ENCODE peak calls at places on chromosomes 12 and 14, in ten cellular contexts. One of them, this sample, is unnamed.

GRCh38 chr12:109991586-109991985 is 4.6 kb downstream of the GIT2 start:
- DNase-seq in upper lobe of right lung: no peak
- DNase-seq in mammary epithelial cell: no peak
- DNase-seq in ascending aorta: no peak
- DNase-seq in CD8-positive, alpha-beta memory T cell: no peak
- DNase-seq in uterus: no peak
- DNase-seq in heart right ventricle: no peak
- DNase-seq in breast epithelium: no peak
- DNase-seq in tibial artery: no peak
- DNase-seq in cardiac muscle cell: no peak
- DNase-seq in this sample: no peak

GRCh38 chr12:109608796-109609195 is 35.2 kb downstream of the MVK start:
- DNase-seq in CD8-positive, alpha-beta memory T cell: no peak
- DNase-seq in cardiac muscle cell: no peak
- DNase-seq in uterus: no peak
- DNase-seq in upper lobe of right lung: no peak
- DNase-seq in ascending aorta: no peak
- DNase-seq in breast epithelium: no peak
- DNase-seq in tibial artery: no peak
- DNase-seq in mammary epithelial cell: no peak
- DNase-seq in heart right ventricle: no peak
- DNase-seq in this sample: no peak

GRCh38 chr14:38184132-38184531 is 23.6 kb upstream of the SSTR1 start:
- DNase-seq in upper lobe of right lung: no peak
- DNase-seq in cardiac muscle cell: no peak
- DNase-seq in tibial artery: no peak
- DNase-seq in mammary epithelial cell: no peak
- DNase-seq in uterus: no peak
- DNase-seq in ascending aorta: no peak
- DNase-seq in CD8-positive, alpha-beta memory T cell: no peak
- DNase-seq in breast epithelium: no peak
- DNase-seq in heart right ventricle: no peak
- DNase-seq in this sample: no peak

GRCh38 chr14:32012062-32012461 is 65.0 kb upstream of the ARHGAP5 start:
- DNase-seq in mammary epithelial cell: peak
- DNase-seq in CD8-positive, alpha-beta memory T cell: no peak
- DNase-seq in heart right ventricle: no peak
- DNase-seq in tibial artery: no peak
- DNase-seq in breast epithelium: no peak
- DNase-seq in upper lobe of right lung: no peak
- DNase-seq in ascending aorta: no peak
- DNase-seq in cardiac muscle cell: no peak
- DNase-seq in uterus: no peak
- DNase-seq in this sample: no peak

GRCh38 chr14:39339003-39339402 is 93.2 kb downstream of the FBXO33 start:
- DNase-seq in uterus: no peak
- DNase-seq in upper lobe of right lung: no peak
- DNase-seq in ascending aorta: no peak
- DNase-seq in CD8-positive, alpha-beta memory T cell: no peak
- DNase-seq in tibial artery: no peak
- DNase-seq in heart right ventricle: no peak
- DNase-seq in breast epithelium: no peak
- DNase-seq in cardiac muscle cell: peak
- DNase-seq in mammary epithelial cell: no peak
- DNase-seq in this sample: no peak

GRCh38 chr12:54589964-54590363 is 1.5 kb upstream of the PPP1R1A start:
- DNase-seq in ascending aorta: no peak
- DNase-seq in upper lobe of right lung: no peak
- DNase-seq in cardiac muscle cell: no peak
- DNase-seq in mammary epithelial cell: no peak
- DNase-seq in tibial artery: no peak
- DNase-seq in CD8-positive, alpha-beta memory T cell: no peak
- DNase-seq in uterus: no peak
- DNase-seq in heart right ventricle: no peak
- DNase-seq in breast epithelium: no peak
- DNase-seq in this sample: no peak

GRCh38 chr14:75981426-75981825 is 369 bp downstream of the TGFB3 start:
- DNase-seq in tibial artery: no peak
- DNase-seq in uterus: peak
- DNase-seq in ascending aorta: no peak
- DNase-seq in breast epithelium: no peak
- DNase-seq in heart right ventricle: no peak
- DNase-seq in CD8-positive, alpha-beta memory T cell: no peak
- DNase-seq in mammary epithelial cell: no peak
- DNase-seq in upper lobe of right lung: no peak
- DNase-seq in cardiac muscle cell: peak
- DNase-seq in this sample: no peak

GRCh38 chr12:120534703-120535655 is 823 bp downstream of the RNF10 start:
- DNase-seq in upper lobe of right lung: peak
- DNase-seq in cardiac muscle cell: peak
- DNase-seq in heart right ventricle: peak
- DNase-seq in ascending aorta: no peak
- DNase-seq in breast epithelium: peak
- DNase-seq in tibial artery: peak
- DNase-seq in uterus: peak
- DNase-seq in CD8-positive, alpha-beta memory T cell: peak
- DNase-seq in mammary epithelial cell: peak
- DNase-seq in this sample: no peak

GRCh38 chr14:73143003-73143402 is 6.7 kb downstream of the PSEN1 start:
- DNase-seq in mammary epithelial cell: no peak
- DNase-seq in uterus: no peak
- DNase-seq in breast epithelium: no peak
- DNase-seq in upper lobe of right lung: no peak
- DNase-seq in tibial artery: no peak
- DNase-seq in cardiac muscle cell: no peak
- DNase-seq in CD8-positive, alpha-beta memory T cell: no peak
- DNase-seq in heart right ventricle: no peak
- DNase-seq in ascending aorta: no peak
- DNase-seq in this sample: no peak

GRCh38 chr12:42915426-42915825 is 325.9 kb upstream of the PRICKLE1 start:
- DNase-seq in breast epithelium: no peak
- DNase-seq in ascending aorta: no peak
- DNase-seq in uterus: no peak
- DNase-seq in mammary epithelial cell: no peak
- DNase-seq in tibial artery: no peak
- DNase-seq in upper lobe of right lung: no peak
- DNase-seq in heart right ventricle: no peak
- DNase-seq in cardiac muscle cell: no peak
- DNase-seq in CD8-positive, alpha-beta memory T cell: no peak
- DNase-seq in this sample: no peak

DNA sequence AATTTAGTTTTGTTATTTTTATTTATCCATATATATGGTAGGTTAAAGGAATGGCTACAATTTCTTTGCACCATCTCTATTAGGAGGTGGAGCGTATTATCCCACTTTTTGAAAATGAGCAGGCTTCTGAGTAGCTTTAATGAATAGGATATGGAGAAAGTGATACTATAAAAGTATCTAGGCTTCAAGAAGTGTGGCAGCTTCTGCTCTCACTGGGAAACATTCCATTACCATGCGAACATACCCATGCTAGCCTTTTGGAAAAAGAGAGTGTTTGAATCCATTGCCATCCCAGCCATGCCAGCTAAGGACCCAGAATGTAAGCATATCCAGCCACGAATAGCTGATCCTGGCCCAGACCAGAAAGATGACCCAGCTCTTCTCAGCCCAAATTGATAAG is 107.3 kb downstream of the SLC38A4 start:
- DNase-seq in breast epithelium: no peak
- DNase-seq in ascending aorta: no peak
- DNase-seq in uterus: no peak
- DNase-seq in tibial artery: no peak
- DNase-seq in upper lobe of right lung: no peak
- DNase-seq in mammary epithelial cell: no peak
- DNase-seq in CD8-positive, alpha-beta memory T cell: no peak
- DNase-seq in cardiac muscle cell: no peak
- DNase-seq in heart right ventricle: no peak
- DNase-seq in this sample: no peak
- H3K27ac ChIP-seq in breast epithelium: no peak
- H3K27ac ChIP-seq in ascending aorta: no peak
- H3K27ac ChIP-seq in uterus: no peak
- H3K27ac ChIP-seq in tibial artery: no peak
- H3K27ac ChIP-seq in upper lobe of right lung: no peak
- H3K27ac ChIP-seq in mammary epithelial cell: no peak
- H3K27ac ChIP-seq in CD8-positive, alpha-beta memory T cell: no peak
- H3K27ac ChIP-seq in cardiac muscle cell: no peak
- H3K27ac ChIP-seq in heart right ventricle: no peak
- H3K27ac ChIP-seq in this sample: no peak

DNA sequence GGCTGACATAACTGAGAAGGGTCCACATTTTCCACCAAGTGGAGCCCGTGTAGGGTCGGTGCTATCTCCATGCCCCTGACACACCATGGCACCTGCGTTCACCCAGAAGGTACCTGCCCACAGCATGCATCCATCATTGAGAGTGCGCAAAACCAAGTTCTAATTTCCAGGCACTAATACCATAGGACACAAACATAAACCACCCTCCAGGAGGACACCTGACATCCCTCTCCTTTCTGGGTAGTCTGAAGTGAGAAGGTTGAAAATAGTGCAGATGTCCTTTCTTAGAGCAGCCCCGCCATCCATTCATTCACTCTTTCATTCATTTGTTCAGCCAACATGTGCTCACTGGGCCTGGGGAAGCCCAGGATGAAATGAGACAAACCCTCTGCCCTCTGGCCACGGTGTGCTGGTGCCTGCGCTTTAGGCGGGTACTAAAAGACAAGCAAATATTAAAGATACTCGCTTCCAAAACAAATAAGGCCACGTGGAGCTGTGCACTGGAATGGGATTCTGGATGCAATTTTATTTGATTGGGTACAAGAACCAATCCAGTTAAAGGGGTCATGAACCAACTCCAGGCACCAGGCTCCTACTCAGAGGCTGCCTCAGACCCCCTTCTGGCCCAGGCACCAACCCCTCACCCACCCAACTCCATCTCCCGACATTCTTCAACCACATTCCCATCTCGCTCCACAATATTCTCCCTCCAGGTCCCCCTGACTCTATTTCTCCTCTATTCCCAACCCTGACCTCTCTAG is 1.2 kb downstream of the TTC7B start:
- DNase-seq in uterus: no peak
- DNase-seq in ascending aorta: no peak
- DNase-seq in tibial artery: no peak
- DNase-seq in upper lobe of right lung: no peak
- DNase-seq in heart right ventricle: no peak
- DNase-seq in cardiac muscle cell: no peak
- DNase-seq in mammary epithelial cell: no peak
- DNase-seq in breast epithelium: no peak
- DNase-seq in CD8-positive, alpha-beta memory T cell: no peak
- DNase-seq in this sample: no peak
- H3K27ac ChIP-seq in uterus: peak
- H3K27ac ChIP-seq in ascending aorta: no peak
- H3K27ac ChIP-seq in tibial artery: no peak
- H3K27ac ChIP-seq in upper lobe of right lung: no peak
- H3K27ac ChIP-seq in heart right ventricle: no peak
- H3K27ac ChIP-seq in cardiac muscle cell: no peak
- H3K27ac ChIP-seq in mammary epithelial cell: no peak
- H3K27ac ChIP-seq in breast epithelium: no peak
- H3K27ac ChIP-seq in CD8-positive, alpha-beta memory T cell: no peak
- H3K27ac ChIP-seq in this sample: no peak

GRCh38 chr12:29713729-29714128 is 70.0 kb downstream of the TMTC1 start:
- DNase-seq in tibial artery: no peak
- DNase-seq in heart right ventricle: no peak
- DNase-seq in CD8-positive, alpha-beta memory T cell: no peak
- DNase-seq in mammary epithelial cell: peak
- DNase-seq in uterus: no peak
- DNase-seq in breast epithelium: no peak
- DNase-seq in upper lobe of right lung: no peak
- DNase-seq in cardiac muscle cell: no peak
- DNase-seq in ascending aorta: no peak
- DNase-seq in this sample: no peak

GRCh38 chr12:29714966-29715365 is 68.8 kb downstream of the TMTC1 start:
- DNase-seq in CD8-positive, alpha-beta memory T cell: no peak
- DNase-seq in ascending aorta: no peak
- DNase-seq in mammary epithelial cell: no peak
- DNase-seq in heart right ventricle: no peak
- DNase-seq in tibial artery: no peak
- DNase-seq in upper lobe of right lung: no peak
- DNase-seq in uterus: no peak
- DNase-seq in breast epithelium: no peak
- DNase-seq in cardiac muscle cell: no peak
- DNase-seq in this sample: no peak

GRCh38 chr12:29717540-29718100 is 66.1 kb downstream of the TMTC1 start:
- DNase-seq in tibial artery: no peak
- DNase-seq in CD8-positive, alpha-beta memory T cell: no peak
- DNase-seq in mammary epithelial cell: no peak
- DNase-seq in ascending aorta: no peak
- DNase-seq in upper lobe of right lung: no peak
- DNase-seq in breast epithelium: no peak
- DNase-seq in heart right ventricle: no peak
- DNase-seq in cardiac muscle cell: no peak
- DNase-seq in uterus: no peak
- DNase-seq in this sample: no peak

GRCh38 chr12:29722164-29722563 is 61.6 kb downstream of the TMTC1 start:
- DNase-seq in uterus: no peak
- DNase-seq in cardiac muscle cell: no peak
- DNase-seq in ascending aorta: no peak
- DNase-seq in breast epithelium: no peak
- DNase-seq in mammary epithelial cell: no peak
- DNase-seq in tibial artery: no peak
- DNase-seq in CD8-positive, alpha-beta memory T cell: no peak
- DNase-seq in heart right ventricle: no peak
- DNase-seq in upper lobe of right lung: no peak
- DNase-seq in this sample: no peak

DNA sequence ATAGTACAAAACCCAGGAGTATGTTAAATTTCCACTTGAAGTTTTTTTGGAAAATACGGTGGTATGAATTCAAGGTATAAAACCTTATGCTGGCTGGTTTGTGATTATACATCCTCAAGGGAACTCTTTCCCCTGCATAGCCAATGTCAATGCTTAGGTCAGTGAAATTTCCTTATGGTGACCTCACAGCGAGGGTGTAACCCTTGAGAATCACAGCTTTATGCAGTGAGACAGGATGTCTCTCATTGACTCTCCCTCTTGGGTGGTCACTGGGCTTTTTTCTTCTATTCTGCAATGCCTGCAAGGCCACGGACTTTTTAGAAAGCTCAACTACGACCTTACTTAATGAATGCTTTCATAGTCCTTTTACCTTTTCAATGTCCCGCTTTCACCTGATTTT is 64.4 kb downstream of the TMTC1 start:
- DNase-seq in heart right ventricle: no peak
- DNase-seq in mammary epithelial cell: no peak
- DNase-seq in upper lobe of right lung: no peak
- DNase-seq in CD8-positive, alpha-beta memory T cell: no peak
- DNase-seq in cardiac muscle cell: no peak
- DNase-seq in ascending aorta: no peak
- DNase-seq in tibial artery: no peak
- DNase-seq in uterus: no peak
- DNase-seq in breast epithelium: no peak
- DNase-seq in this sample: no peak
- H3K27ac ChIP-seq in heart right ventricle: no peak
- H3K27ac ChIP-seq in mammary epithelial cell: no peak
- H3K27ac ChIP-seq in upper lobe of right lung: no peak
- H3K27ac ChIP-seq in CD8-positive, alpha-beta memory T cell: no peak
- H3K27ac ChIP-seq in cardiac muscle cell: no peak
- H3K27ac ChIP-seq in ascending aorta: no peak
- H3K27ac ChIP-seq in tibial artery: no peak
- H3K27ac ChIP-seq in uterus: no peak
- H3K27ac ChIP-seq in breast epithelium: no peak
- H3K27ac ChIP-seq in this sample: no peak

DNA sequence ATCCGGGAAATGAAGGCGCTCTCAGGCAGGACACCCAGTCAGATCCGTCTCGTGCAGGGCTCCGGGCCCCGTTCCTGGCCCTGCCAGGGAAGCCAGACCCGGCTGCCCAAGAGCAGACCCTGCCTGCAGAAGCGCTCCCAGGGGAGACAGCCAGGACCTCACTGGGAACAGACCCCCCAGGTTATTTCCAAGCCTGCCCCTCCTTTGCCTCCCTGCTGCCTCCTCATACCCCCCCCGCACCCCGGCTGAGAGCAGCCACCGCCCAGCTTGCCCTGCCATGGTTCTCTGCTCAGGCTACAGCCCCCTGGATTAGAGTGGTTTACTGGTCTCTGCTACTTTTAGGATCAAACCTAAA is 34.5 kb upstream of the PPP1R13B start:
- DNase-seq in heart right ventricle: no peak
- DNase-seq in upper lobe of right lung: no peak
- DNase-seq in uterus: no peak
- DNase-seq in cardiac muscle cell: no peak
- DNase-seq in tibial artery: no peak
- DNase-seq in breast epithelium: no peak
- DNase-seq in CD8-positive, alpha-beta memory T cell: no peak
- DNase-seq in mammary epithelial cell: no peak
- DNase-seq in ascending aorta: no peak
- DNase-seq in this sample: no peak
- H3K27ac ChIP-seq in heart right ventricle: peak
- H3K27ac ChIP-seq in upper lobe of right lung: peak
- H3K27ac ChIP-seq in uterus: peak
- H3K27ac ChIP-seq in cardiac muscle cell: peak
- H3K27ac ChIP-seq in tibial artery: no peak
- H3K27ac ChIP-seq in breast epithelium: no peak
- H3K27ac ChIP-seq in CD8-positive, alpha-beta memory T cell: no peak
- H3K27ac ChIP-seq in mammary epithelial cell: no peak
- H3K27ac ChIP-seq in ascending aorta: no peak
- H3K27ac ChIP-seq in this sample: no peak

This sample was measured in caudate nucleus.